ENCODE peak calls at places on chromosomes 12 and 14, in eight cellular contexts. I, U, W, P, E, O, T and M are unnamed samples.

GRCh38 chr12:52892193-52892852 is 12.6 kb downstream of the KRT8 start:
- DNase-seq in W (no peak), E (no peak), T (no peak), O (no peak), U (no peak), I (no peak), P (no peak), M (no peak)

GRCh38 chr14:96016761-96017160 is 22.4 kb upstream of the C14orf132 start:
- DNase-seq in I (no peak), U (no peak), E (no peak), W (no peak), T (no peak), O (no peak), P (no peak), M (no peak)

GRCh38 chr14:39988939-39989338 is 556.7 kb upstream of the FBXO33 start:
- DNase-seq in P (no peak), O (peak; percentile 2), T (no peak), U (no peak), I (no peak), E (peak; percentile 25), W (peak; percentile 58), M (no peak)

GRCh38 chr12:94100990-94101901 is 47.1 kb upstream of the PLXNC1 start:
- DNase-seq in I (peak; percentile 84), O (no peak), E (peak; percentile 21), T (peak; percentile 77), U (peak; percentile 82), W (peak; percentile 67), P (peak; percentile 72), M (no peak)

GRCh38 chr12:68559984-68560822 is 50.5 kb upstream of the RAP1B start:
- DNase-seq in O (no peak), E (no peak), P (no peak), U (no peak), W (no peak), T (no peak), I (peak; percentile 60), M (no peak)

GRCh38 chr14:64465856-64466554 is 706 bp downstream of the AKAP5 start:
- DNase-seq in U (no peak), O (peak; percentile 2), P (peak; percentile 65), E (peak; percentile 26), I (no peak), T (no peak), W (peak; percentile 28), M (no peak)

GRCh38 chr12:124761876-124762275 is 101.8 kb downstream of the SCARB1 start:
- DNase-seq in E (no peak), T (no peak), I (no peak), O (no peak), P (no peak), W (no peak), U (no peak), M (no peak)

GRCh38 chr12:11823043-11823442 is 173.6 kb downstream of the ETV6 start:
- DNase-seq in I (no peak), P (no peak), U (no peak), W (no peak), T (no peak), E (no peak), O (peak; percentile 87), M (peak; percentile 40)

GRCh38 chr12:122206111-122206881 is 2.8 kb downstream of the B3GNT4 start:
- DNase-seq in P (no peak), O (no peak), T (no peak), W (no peak), E (no peak), U (no peak), I (no peak), M (no peak)

GRCh38 chr12:11822071-11822818 is 172.8 kb downstream of the ETV6 start:
- DNase-seq in P (no peak), I (no peak), E (peak; percentile 52), O (no peak), T (peak; percentile 50), W (no peak), U (no peak), M (no peak)

GRCh38 chr12:116241157-116241772 is 36.2 kb downstream of the MED13L start:
- DNase-seq in O (no peak), P (no peak), E (peak; percentile 84), W (no peak), U (no peak), T (no peak), I (no peak), M (no peak)

GRCh38 chr14:101137234-101137633 is 233.7 kb upstream of the RTL1 start:
- DNase-seq in W (no peak), I (no peak), T (no peak), P (no peak), E (no peak), U (no peak), O (no peak), M (no peak)